ENCODE peak calls at places on chromosome 11, in ten cellular contexts. B, A, M, U, D, L, J, I, N and F are unnamed samples.

GRCh38 chr11:74611369-74611861 is 19.0 kb downstream of the POLD3 start:
- DNase-seq in B (no peak), A (peak), M (peak), U (no peak), D (no peak), L (peak), J (peak), I (no peak), N (peak), F (peak)

GRCh38 chr11:30365793-30366517 is 43.1 kb downstream of the ARL14EP start:
- DNase-seq in B (no peak), A (no peak), M (no peak), U (no peak), D (no peak), L (no peak), J (no peak), I (no peak), N (no peak), F (no peak)

GRCh38 chr11:108117746-108118371 is 3.5 kb upstream of the ACAT1 start:
- DNase-seq in B (no peak), A (peak), M (peak), U (no peak), D (no peak), L (peak), J (peak), I (no peak), N (peak), F (peak)

GRCh38 chr11:17692931-17693330 is 26.4 kb upstream of the MYOD1 start:
- DNase-seq in B (no peak), A (no peak), M (no peak), U (no peak), D (no peak), L (no peak), J (no peak), I (no peak), N (no peak), F (no peak)

GRCh38 chr11:32231909-32232493 is 141.1 kb downstream of the RCN1 start:
- DNase-seq in B (peak), A (peak), M (peak), U (no peak), D (no peak), L (peak), J (peak), I (no peak), N (peak), F (peak)

GRCh38 chr11:97833412-97833811 is 1187.3 kb upstream of the CNTN5 start:
- DNase-seq in B (no peak), A (no peak), M (no peak), U (no peak), D (no peak), L (no peak), J (no peak), I (no peak), N (no peak), F (no peak)

GRCh38 chr11:36711104-36711825 is 113.2 kb upstream of the RAG2 start:
- DNase-seq in B (no peak), A (no peak), M (peak), U (no peak), D (no peak), L (no peak), J (no peak), I (no peak), N (no peak), F (no peak)

GRCh38 chr11:73259406-73260126 is 12.6 kb upstream of the P2RY6 start:
- DNase-seq in B (no peak), A (no peak), M (no peak), U (no peak), D (no peak), L (no peak), J (no peak), I (peak), N (no peak), F (no peak)

GRCh38 chr11:61891331-61892084 is at the start of gene FADS3:
- DNase-seq in B (peak), A (peak), M (peak), U (peak), D (peak), L (peak), J (peak), I (peak), N (peak), F (peak)

GRCh38 chr11:3867209-3868071 is 12.0 kb downstream of the STIM1 start:
- DNase-seq in B (peak), A (no peak), M (no peak), U (no peak), D (peak), L (peak), J (no peak), I (no peak), N (peak), F (peak)

GRCh38 chr11:7506243-7506642 is 7.6 kb upstream of the PPFIBP2 start:
- DNase-seq in B (no peak), A (no peak), M (no peak), U (no peak), D (no peak), L (no peak), J (no peak), I (no peak), N (no peak), F (no peak)

GRCh38 chr11:78192223-78192719 is 3.6 kb downstream of the USP35 start:
- DNase-seq in B (peak), A (no peak), M (no peak), U (no peak), D (no peak), L (no peak), J (no peak), I (no peak), N (no peak), F (no peak)

GRCh38 chr11:18802381-18803257 is 11.0 kb upstream of the PTPN5 start:
- DNase-seq in B (peak), A (peak), M (peak), U (peak), D (peak), L (peak), J (peak), I (no peak), N (peak), F (peak)

GRCh38 chr11:86035164-86035563 is 33.7 kb downstream of the PICALM start:
- DNase-seq in B (no peak), A (no peak), M (no peak), U (no peak), D (no peak), L (no peak), J (no peak), I (no peak), N (no peak), F (no peak)

GRCh38 chr11:7486731-7487130 is 1.4 kb downstream of the OLFML1 start:
- DNase-seq in B (peak), A (no peak), M (no peak), U (no peak), D (peak), L (peak), J (peak), I (no peak), N (no peak), F (peak)

GRCh38 chr11:30741039-30741550 is 154.9 kb upstream of the MPPED2 start:
- DNase-seq in B (no peak), A (no peak), M (peak), U (no peak), D (no peak), L (peak), J (peak), I (no peak), N (no peak), F (no peak)

GRCh38 chr11:118170892-118171273 is 5.6 kb downstream of the SCN2B start:
- DNase-seq in B (no peak), A (no peak), M (no peak), U (no peak), D (no peak), L (no peak), J (no peak), I (no peak), N (no peak), F (no peak)

GRCh38 chr11:13337986-13338436 is 60.4 kb downstream of the BMAL1 start:
- DNase-seq in B (no peak), A (no peak), M (peak), U (no peak), D (no peak), L (no peak), J (peak), I (no peak), N (no peak), F (peak)

GRCh38 chr11:67482275-67482735 is 521 bp upstream of the AIP start:
- DNase-seq in B (no peak), A (no peak), M (no peak), U (no peak), D (peak), L (no peak), J (no peak), I (peak), N (no peak), F (no peak)

GRCh38 chr11:120079750-120080610 is 57.9 kb downstream of the TRIM29 start:
- DNase-seq in B (peak), A (no peak), M (no peak), U (no peak), D (no peak), L (no peak), J (no peak), I (no peak), N (no peak), F (no peak)

GRCh38 chr11:16291729-16292128 is 64.6 kb downstream of the SOX6 start:
- DNase-seq in B (no peak), A (no peak), M (no peak), U (no peak), D (no peak), L (no peak), J (no peak), I (no peak), N (no peak), F (no peak)

GRCh38 chr11:78202733-78203167 is 14.0 kb downstream of the USP35 start:
- DNase-seq in B (no peak), A (no peak), M (no peak), U (no peak), D (no peak), L (no peak), J (no peak), I (no peak), N (no peak), F (no peak)

GRCh38 chr11:120594746-120595145 is 83.2 kb downstream of the GRIK4 start:
- DNase-seq in B (no peak), A (no peak), M (no peak), U (no peak), D (no peak), L (no peak), J (no peak), I (no peak), N (no peak), F (no peak)

GRCh38 chr11:128180446-128181089 is 406.8 kb downstream of the ETS1 start:
- DNase-seq in B (no peak), A (no peak), M (peak), U (no peak), D (no peak), L (no peak), J (peak), I (no peak), N (no peak), F (no peak)

DNA sequence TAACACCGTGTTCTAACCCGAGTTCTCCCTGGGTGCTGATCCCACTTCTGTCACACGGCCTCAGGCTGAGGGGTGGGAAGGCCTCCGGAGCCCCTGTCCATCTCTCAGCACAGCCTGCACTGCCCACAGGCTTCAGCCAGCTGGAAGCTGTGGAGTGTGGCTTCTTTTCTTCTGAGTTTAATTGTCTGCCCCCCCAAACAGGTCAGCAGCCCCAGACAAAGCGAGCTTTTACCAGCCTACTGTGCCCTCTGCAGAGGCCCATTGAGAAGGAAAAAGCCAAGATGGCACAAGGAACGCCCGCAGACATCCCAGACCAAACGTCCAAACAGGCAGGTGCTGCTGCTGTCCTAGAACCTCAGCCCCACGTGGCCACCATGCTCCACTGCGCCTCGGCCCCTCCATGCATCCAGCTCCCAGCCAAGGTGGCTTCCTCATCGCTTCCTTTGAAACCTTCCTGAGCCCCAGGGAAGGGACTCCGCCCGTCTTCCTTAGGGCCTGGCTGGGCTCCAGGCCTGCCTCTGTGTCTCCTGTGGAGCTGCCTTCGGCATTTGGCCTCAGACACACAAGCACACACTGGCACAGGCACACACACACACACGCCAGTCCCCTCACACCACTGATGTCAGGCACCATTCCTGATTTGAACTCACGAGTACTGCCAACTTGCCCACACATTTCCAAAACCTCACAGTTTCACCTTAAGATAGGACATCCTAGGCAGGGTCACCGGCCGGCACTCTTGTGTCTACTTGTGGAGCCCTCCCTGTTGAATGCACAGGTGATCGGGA is 1.7 kb downstream of the MOB2 start:
- DNase-seq in B (no peak), A (no peak), M (no peak), U (no peak), D (no peak), L (no peak), J (no peak), I (no peak), N (no peak), F (no peak)
- H3K27ac ChIP-seq in B (no peak), A (no peak), M (no peak), U (no peak), D (no peak), L (no peak), J (no peak), I (peak), N (no peak), F (no peak)

GRCh38 chr11:124752471-124753100 is 531 bp upstream of the VSIG2 start:
- DNase-seq in B (no peak), A (no peak), M (no peak), U (no peak), D (no peak), L (no peak), J (no peak), I (no peak), N (peak), F (no peak)
- H3K27ac ChIP-seq in B (no peak), A (no peak), M (no peak), U (no peak), D (no peak), L (no peak), J (no peak), I (no peak), N (no peak), F (no peak)

GRCh38 chr11:113859665-113860064 is 15.7 kb downstream of the USP28 start:
- DNase-seq in B (no peak), A (no peak), M (no peak), U (no peak), D (no peak), L (no peak), J (no peak), I (no peak), N (no peak), F (no peak)
- H3K27ac ChIP-seq in B (no peak), A (no peak), M (no peak), U (no peak), D (no peak), L (peak), J (no peak), I (no peak), N (no peak), F (peak)

DNA sequence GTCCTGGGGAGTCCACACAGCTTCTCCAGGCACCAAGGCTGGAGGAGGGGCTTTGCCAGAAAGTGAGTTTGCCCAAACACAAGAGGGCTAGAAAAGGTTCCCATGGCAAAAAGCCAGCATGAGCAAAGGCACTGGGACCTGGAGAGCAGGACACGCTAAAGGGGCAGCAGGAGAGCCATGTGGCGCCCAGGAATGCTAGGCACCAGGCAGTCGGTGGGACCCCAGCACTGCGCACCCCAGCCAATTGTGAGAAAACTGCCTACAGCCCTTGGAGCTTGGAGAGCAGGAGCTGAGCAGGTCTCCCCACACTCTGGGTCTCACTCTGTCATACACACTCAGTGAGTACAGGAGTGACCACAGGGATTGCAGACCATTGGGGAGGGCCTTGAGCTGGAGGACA is 5.2 kb upstream of the RAB1B start:
- DNase-seq in B (no peak), A (no peak), M (no peak), U (no peak), D (no peak), L (no peak), J (no peak), I (no peak), N (no peak), F (no peak)
- H3K27ac ChIP-seq in B (no peak), A (no peak), M (no peak), U (no peak), D (no peak), L (no peak), J (no peak), I (no peak), N (no peak), F (no peak)

DNA sequence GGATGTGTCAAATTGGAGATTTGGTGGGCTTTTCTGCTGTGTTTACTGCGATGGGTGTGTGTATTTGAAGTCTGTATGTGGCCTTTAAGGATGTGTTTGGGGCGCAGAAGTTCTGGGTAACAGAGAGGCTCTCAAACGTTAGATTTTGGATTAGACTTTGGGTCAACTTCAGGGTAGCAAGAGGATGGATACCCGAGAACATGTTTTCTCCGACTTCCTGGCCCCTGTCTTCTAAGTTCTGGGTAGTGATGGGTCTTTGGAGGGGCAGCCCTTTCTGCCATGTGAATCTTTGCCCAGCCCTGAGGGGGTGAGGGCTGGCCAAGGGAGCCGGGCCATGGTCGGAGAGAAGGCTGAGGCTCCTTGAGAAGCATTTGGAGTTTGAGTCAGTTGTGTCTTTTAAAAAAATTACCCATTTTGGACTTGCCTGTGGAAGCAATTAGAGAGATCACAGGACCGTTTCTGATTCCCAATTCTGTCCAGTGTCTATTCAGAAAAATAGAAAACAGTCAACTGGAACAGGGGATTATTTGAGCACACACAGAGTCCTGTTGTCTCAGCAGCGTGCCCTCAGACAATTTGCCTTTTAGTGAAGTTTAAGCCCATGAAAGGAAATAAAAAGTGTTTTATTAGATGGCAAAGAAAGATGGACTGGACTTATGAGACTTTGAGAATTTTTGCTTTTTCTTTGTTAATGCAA is 114.4 kb downstream of the PTPRJ start:
- DNase-seq in B (no peak), A (no peak), M (no peak), U (no peak), D (no peak), L (no peak), J (no peak), I (no peak), N (no peak), F (no peak)
- H3K27ac ChIP-seq in B (no peak), A (no peak), M (no peak), U (peak), D (no peak), L (peak), J (no peak), I (no peak), N (no peak), F (no peak)

GRCh38 chr11:68844801-68845200 is 3.1 kb upstream of the CPT1A start:
- DNase-seq in B (no peak), A (no peak), M (no peak), U (no peak), D (no peak), L (no peak), J (no peak), I (no peak), N (no peak), F (no peak)

GRCh38 chr11:68842427-68843051 is 823 bp upstream of the CPT1A start:
- DNase-seq in B (no peak), A (no peak), M (no peak), U (no peak), D (no peak), L (no peak), J (no peak), I (no peak), N (no peak), F (no peak)

GRCh38 chr11:68843052-68843561 is 1.4 kb upstream of the CPT1A start:
- DNase-seq in B (no peak), A (peak), M (peak), U (no peak), D (peak), L (no peak), J (peak), I (no peak), N (no peak), F (peak)

GRCh38 chr11:68844376-68844775 is 2.7 kb upstream of the CPT1A start:
- DNase-seq in B (no peak), A (no peak), M (no peak), U (no peak), D (no peak), L (no peak), J (no peak), I (no peak), N (no peak), F (no peak)

GRCh38 chr11:68843703-68844312 is 2.1 kb upstream of the CPT1A start:
- DNase-seq in B (peak), A (peak), M (no peak), U (peak), D (peak), L (peak), J (peak), I (no peak), N (no peak), F (peak)
- H3K27ac ChIP-seq in B (no peak), A (no peak), M (no peak), U (no peak), D (peak), L (peak), J (no peak), I (no peak), N (no peak), F (no peak)

GRCh38 chr11:96178014-96178745 is 164.8 kb downstream of the MAML2 start:
- DNase-seq in B (no peak), A (no peak), M (no peak), U (no peak), D (no peak), L (no peak), J (no peak), I (no peak), N (no peak), F (no peak)
- H3K27ac ChIP-seq in B (no peak), A (no peak), M (no peak), U (no peak), D (no peak), L (no peak), J (no peak), I (no peak), N (no peak), F (no peak)

DNA sequence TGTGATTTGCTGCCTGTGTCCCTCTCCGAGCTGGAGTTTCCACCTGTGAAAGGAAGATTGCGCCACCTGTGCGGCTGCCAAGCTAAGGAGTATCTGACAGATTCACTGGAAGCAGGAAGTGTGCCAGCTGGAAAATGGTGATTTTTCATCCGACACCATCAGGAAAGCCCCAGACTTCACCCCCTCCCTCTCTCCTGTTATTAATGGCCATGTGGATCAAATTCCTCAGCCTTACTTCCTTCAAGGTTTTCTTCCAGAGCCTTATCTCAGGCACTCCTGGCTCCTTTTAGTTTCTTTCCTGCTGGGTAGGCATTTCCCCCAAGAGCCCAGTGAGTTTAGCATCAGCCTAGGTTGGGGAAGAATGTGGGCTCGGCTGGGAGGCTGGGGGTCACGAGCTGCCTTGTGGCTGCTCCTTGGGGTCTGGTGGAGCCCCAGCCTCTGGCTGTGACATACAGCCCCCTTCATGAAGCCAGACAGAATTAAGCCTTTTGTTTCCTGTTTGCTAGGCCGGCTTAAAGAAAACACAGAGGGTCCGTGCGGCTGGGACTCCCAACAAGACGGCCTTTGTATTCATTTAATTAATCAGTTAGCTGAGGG is 37.1 kb downstream of the PKNOX2 start:
- DNase-seq in B (no peak), A (peak), M (no peak), U (no peak), D (no peak), L (peak), J (no peak), I (no peak), N (no peak), F (no peak)
- H3K27ac ChIP-seq in B (no peak), A (no peak), M (no peak), U (peak), D (no peak), L (no peak), J (no peak), I (no peak), N (no peak), F (no peak)